ENCODE peak calls at places on chromosome 7, in four cellular contexts. Z, N, P and Y are unnamed samples.

GRCh38 chr7:129612112-129613015 is 844 bp downstream of the NRF1 start:
- DNase-seq in Z (peak), N (peak), P (no peak), Y (peak)

GRCh38 chr7:38368191-38368605 is 94.8 kb upstream of the TARP start:
- DNase-seq in Z (peak), N (peak), P (peak), Y (peak)

GRCh38 chr7:36600314-36600682 is 124.0 kb downstream of the AOAH start:
- DNase-seq in Z (no peak), N (no peak), P (no peak), Y (no peak)

GRCh38 chr7:27560706-27561235 is 101.9 kb downstream of the HIBADH start:
- DNase-seq in Z (no peak), N (no peak), P (no peak), Y (no peak)

GRCh38 chr7:144069953-144070352 is 342 bp downstream of the OR2A25 start:
- DNase-seq in Z (no peak), N (no peak), P (no peak), Y (no peak)

GRCh38 chr7:99762680-99763327 is 21.2 kb downstream of the CYP3A4 start:
- DNase-seq in Z (no peak), N (peak), P (no peak), Y (no peak)

GRCh38 chr7:55570939-55571338 is 1.4 kb downstream of the VOPP1 start:
- DNase-seq in Z (no peak), N (no peak), P (peak), Y (no peak)

GRCh38 chr7:81333536-81333935 is 414.7 kb upstream of the SEMA3C start:
- DNase-seq in Z (no peak), N (no peak), P (no peak), Y (no peak)

GRCh38 chr7:122827763-122828162 is 58.5 kb downstream of the CADPS2 start:
- DNase-seq in Z (no peak), N (no peak), P (peak), Y (no peak)

GRCh38 chr7:101137651-101138148 is 10.8 kb downstream of the SERPINE1 start:
- DNase-seq in Z (no peak), N (no peak), P (no peak), Y (no peak)

GRCh38 chr7:44306608-44307007 is 18.8 kb downstream of the CAMK2B start:
- DNase-seq in Z (no peak), N (no peak), P (no peak), Y (no peak)

GRCh38 chr7:116490351-116490750 is 9.2 kb upstream of the CAV2 start:
- DNase-seq in Z (no peak), N (no peak), P (no peak), Y (no peak)

GRCh38 chr7:7207876-7208275 is 25.5 kb downstream of the C1GALT1 start:
- DNase-seq in Z (no peak), N (no peak), P (no peak), Y (no peak)

GRCh38 chr7:28163955-28164354 is 16.6 kb downstream of the JAZF1 start:
- DNase-seq in Z (no peak), N (no peak), P (no peak), Y (no peak)

GRCh38 chr7:138350103-138350700 is 109.9 kb upstream of the TRIM24 start:
- DNase-seq in Z (no peak), N (no peak), P (no peak), Y (no peak)

GRCh38 chr7:30027915-30028748 is at the start of gene PLEKHA8:
- DNase-seq in Z (peak), N (peak), P (peak), Y (peak)

GRCh38 chr7:105130580-105130979 is 116.6 kb downstream of the KMT2E start:
- DNase-seq in Z (no peak), N (peak), P (no peak), Y (no peak)

GRCh38 chr7:85508642-85509429 is 322.0 kb upstream of the SEMA3D start:
- DNase-seq in Z (no peak), N (no peak), P (no peak), Y (no peak)

GRCh38 chr7:27873981-27874957 is 134.3 kb downstream of the TAX1BP1 start:
- DNase-seq in Z (no peak), N (no peak), P (no peak), Y (no peak)

GRCh38 chr7:130560972-130561371 is 69.1 kb downstream of the MEST start:
- DNase-seq in Z (peak), N (peak), P (peak), Y (no peak)

GRCh38 chr7:72405389-72405788 is 6.7 kb downstream of the CALN1 start:
- DNase-seq in Z (no peak), N (no peak), P (no peak), Y (no peak)

GRCh38 chr7:99384523-99384922 is 10.0 kb downstream of the ARPC1B start:
- DNase-seq in Z (no peak), N (no peak), P (no peak), Y (no peak)

GRCh38 chr7:37806152-37806551 is 42.2 kb upstream of the NME8 start:
- DNase-seq in Z (no peak), N (no peak), P (no peak), Y (no peak)

GRCh38 chr7:55887786-55888185 is 530 bp downstream of the ZNF713 start:
- DNase-seq in Z (no peak), N (peak), P (no peak), Y (no peak)

GRCh38 chr7:151757274-151757673 is 119.6 kb downstream of the PRKAG2 start:
- DNase-seq in Z (no peak), N (no peak), P (no peak), Y (no peak)

GRCh38 chr7:11228515-11228914 is 254.8 kb downstream of the PHF14 start:
- DNase-seq in Z (no peak), N (no peak), P (no peak), Y (no peak)

GRCh38 chr7:105718511-105718925 is 137.2 kb upstream of the EFCAB10 start:
- DNase-seq in Z (no peak), N (no peak), P (no peak), Y (no peak)

GRCh38 chr7:11373546-11374142 is 400.0 kb downstream of the PHF14 start:
- DNase-seq in Z (peak), N (peak), P (peak), Y (no peak)

GRCh38 chr7:50303894-50304157 is 690 bp upstream of the IKZF1 start:
- DNase-seq in Z (no peak), N (peak), P (no peak), Y (peak)

GRCh38 chr7:122525355-122525754 is 173.6 kb downstream of the RNF133 start:
- DNase-seq in Z (no peak), N (no peak), P (no peak), Y (no peak)

GRCh38 chr7:71942115-71942514 is 470.0 kb downstream of the CALN1 start:
- DNase-seq in Z (no peak), N (no peak), P (no peak), Y (no peak)

GRCh38 chr7:94060772-94061171 is 56.6 kb upstream of the BET1 start:
- DNase-seq in Z (no peak), N (no peak), P (no peak), Y (no peak)

GRCh38 chr7:30674876-30675275 is 7.4 kb downstream of the CRHR2 start:
- DNase-seq in Z (no peak), N (no peak), P (no peak), Y (no peak)

GRCh38 chr7:95334434-95334833 is 10.1 kb upstream of the PON1 start:
- DNase-seq in Z (no peak), N (no peak), P (no peak), Y (no peak)

GRCh38 chr7:29370531-29371314 is 176.1 kb downstream of the CHN2 start:
- DNase-seq in Z (no peak), N (no peak), P (peak), Y (no peak)

GRCh38 chr7:128781126-128781525 is 5.5 kb upstream of the OPN1SW start:
- DNase-seq in Z (no peak), N (no peak), P (no peak), Y (no peak)

GRCh38 chr7:44259547-44260457 is 59.0 kb downstream of the YKT6 start:
- DNase-seq in Z (no peak), N (no peak), P (peak), Y (no peak)

GRCh38 chr7:151755131-151755787 is 121.7 kb downstream of the PRKAG2 start:
- DNase-seq in Z (no peak), N (no peak), P (no peak), Y (no peak)

GRCh38 chr7:22718911-22719420 is 8.0 kb upstream of the IL6 start:
- DNase-seq in Z (no peak), N (peak), P (no peak), Y (no peak)

GRCh38 chr7:22715969-22716368 is 11.0 kb upstream of the IL6 start:
- DNase-seq in Z (no peak), N (no peak), P (no peak), Y (no peak)

GRCh38 chr7:22720791-22721786 is 5.9 kb upstream of the IL6 start:
- DNase-seq in Z (no peak), N (peak), P (no peak), Y (no peak)

GRCh38 chr7:22717760-22718159 is 9.2 kb upstream of the IL6 start:
- DNase-seq in Z (no peak), N (no peak), P (no peak), Y (no peak)

DNA sequence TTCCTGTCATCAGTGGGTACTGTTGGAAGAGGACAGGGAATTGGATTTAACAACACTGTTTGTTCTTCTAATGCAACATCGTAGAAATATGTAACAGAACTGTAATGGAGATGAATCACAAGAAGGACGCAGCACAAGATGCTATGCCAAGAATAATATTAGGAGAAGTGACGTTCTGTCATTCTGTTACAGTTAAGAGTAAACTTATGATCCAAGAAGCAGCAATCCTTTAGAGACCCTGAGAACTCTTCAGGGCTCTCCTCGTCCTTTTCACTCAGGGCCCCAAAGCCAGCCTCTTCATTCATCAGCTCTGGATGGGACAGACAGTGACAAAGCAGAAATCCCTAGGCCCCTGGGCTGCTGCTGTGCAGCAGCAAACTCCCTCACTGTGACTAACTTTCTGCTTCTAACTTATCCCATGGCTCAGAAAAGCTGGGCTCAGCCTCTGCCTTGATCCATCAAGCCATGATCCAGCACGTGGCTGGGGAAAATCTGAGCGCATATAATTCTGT is 8.7 kb upstream of the IL6 start:
- DNase-seq in Z (no peak), N (peak), P (no peak), Y (no peak)
- TF ChIP-seq NR3C1 in Z (no peak), N (no peak), P (no peak), Y (no peak)

DNA sequence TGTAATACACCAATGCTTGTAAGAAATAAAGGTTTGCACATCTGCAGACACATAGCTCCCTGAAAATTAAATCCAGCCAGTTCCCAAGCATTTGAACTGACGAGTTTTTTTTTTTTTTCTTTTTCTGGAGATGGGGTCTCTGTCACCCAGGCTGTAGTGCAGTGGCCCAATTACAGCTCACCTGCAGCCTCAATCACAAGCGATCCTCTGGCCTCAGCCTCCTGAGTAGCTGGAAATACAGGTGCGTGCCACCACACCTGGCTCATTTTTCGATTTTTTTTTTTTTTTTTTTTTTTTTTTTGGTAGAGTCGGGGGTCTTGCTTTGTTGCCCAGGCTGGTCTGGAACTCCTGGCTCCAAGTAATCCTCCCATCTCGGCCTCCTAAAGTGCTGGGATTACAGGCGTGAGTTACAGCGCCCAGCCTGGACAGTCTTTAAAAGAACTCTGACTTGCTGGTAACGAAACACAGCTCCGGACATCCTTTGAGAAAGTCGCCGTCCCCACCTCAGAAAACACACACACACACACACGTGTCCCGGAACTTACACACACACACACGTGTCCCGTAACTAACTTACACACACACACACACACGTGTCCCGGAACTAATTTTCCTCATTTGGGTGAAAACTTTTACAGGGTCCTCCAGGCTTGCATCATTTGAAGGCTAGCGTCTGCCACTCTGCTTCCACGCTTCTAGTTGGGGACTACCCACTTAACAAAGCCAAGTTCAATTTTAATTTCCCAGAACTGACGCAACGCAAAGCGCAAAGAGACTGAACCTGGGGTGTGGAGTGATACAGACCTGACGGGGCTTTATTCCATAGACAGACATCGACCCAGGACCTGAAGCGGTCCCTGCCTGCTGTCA is 18.6 kb downstream of the OCM2 start:
- DNase-seq in Z (peak), N (peak), P (peak), Y (no peak)
- TF ChIP-seq NR3C1 in Z (no peak), N (no peak), P (no peak), Y (no peak)

GRCh38 chr7:69256634-69257081 is 341.6 kb upstream of the AUTS2 start:
- DNase-seq in Z (no peak), N (no peak), P (no peak), Y (no peak)
- TF ChIP-seq NR3C1 in Z (no peak), N (no peak), P (no peak), Y (no peak)

DNA sequence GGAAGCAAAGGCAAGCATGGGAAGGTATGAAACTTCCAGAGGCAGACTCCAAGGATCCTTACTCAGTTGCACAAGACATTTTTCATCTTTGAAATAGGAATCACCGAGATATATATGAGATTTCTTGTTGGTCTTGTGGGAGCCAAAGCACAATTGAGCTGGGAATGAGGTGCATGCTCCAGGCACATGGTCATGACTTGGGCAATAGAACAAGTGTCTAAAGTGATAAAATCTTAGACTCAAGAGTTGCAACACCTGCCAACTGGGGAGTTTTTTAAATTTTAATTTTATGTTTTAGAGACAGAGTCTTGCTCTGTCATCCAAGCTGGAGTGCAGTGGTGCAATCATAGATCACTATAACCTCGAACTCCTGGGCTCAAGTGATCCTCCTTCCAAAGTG is 169.5 kb upstream of the ADCY1 start:
- DNase-seq in Z (no peak), N (no peak), P (no peak), Y (no peak)
- TF ChIP-seq NR3C1 in Z (no peak), N (no peak), P (no peak), Y (no peak)

GRCh38 chr7:120862987-120863386 is 5.0 kb upstream of the TSPAN12 start:
- DNase-seq in Z (no peak), N (no peak), P (no peak), Y (no peak)
- TF ChIP-seq NR3C1 in Z (no peak), N (no peak), P (no peak), Y (no peak)